ENCODE peak calls at places on chromosomes 3 and 15, in eight cellular contexts. C is testis, P is breast epithelium, T is adrenal gland, R is HCT116, Q is GM12892, W is A549, J is endothelial cell of umbilical vein. N is an unnamed sample.

GRCh38 chr15:93617443-93617842 is 528.4 kb upstream of the RGMA start:
- DNase-seq in J (no peak), R (no peak), W (no peak), C (no peak), Q (no peak), T (no peak), P (no peak), N (no peak)

GRCh38 chr3:127408684-127409420 is 121.0 kb upstream of the PRR20G start:
- DNase-seq in T (no peak), C (no peak), W (no peak), P (peak), Q (no peak), J (no peak), R (no peak), N (no peak)

GRCh38 chr15:60390231-60390630 is 7.6 kb downstream of the ANXA2 start:
- DNase-seq in C (no peak), W (no peak), J (no peak), T (no peak), P (no peak), R (no peak), Q (no peak), N (no peak)

GRCh38 chr15:33150993-33151392 is 43.5 kb downstream of the FMN1 start:
- DNase-seq in W (no peak), T (no peak), R (no peak), Q (no peak), P (no peak), J (no peak), C (no peak), N (no peak)

GRCh38 chr15:66057089-66057488 is 187.8 kb downstream of the RAB11A start:
- DNase-seq in P (no peak), Q (no peak), R (no peak), W (no peak), J (no peak), C (no peak), T (no peak), N (no peak)

GRCh38 chr3:143975549-143976152 is 4.0 kb downstream of the DIPK2A start:
- DNase-seq in W (peak), C (peak), J (peak), T (no peak), R (no peak), Q (no peak), P (no peak), N (peak)

GRCh38 chr3:87855626-87856025 is 203.2 kb downstream of the CGGBP1 start:
- DNase-seq in T (no peak), R (no peak), Q (no peak), P (no peak), J (peak), C (no peak), W (peak), N (no peak)

GRCh38 chr3:144968951-144969350 is 997.3 kb downstream of the DIPK2A start:
- DNase-seq in T (no peak), C (no peak), R (no peak), J (no peak), P (no peak), W (no peak), Q (no peak), N (no peak)

GRCh38 chr3:183100376-183100775 is 1.1 kb upstream of the MCCC1 start:
- DNase-seq in P (no peak), T (no peak), C (no peak), J (no peak), R (no peak), Q (no peak), W (peak), N (no peak)

GRCh38 chr3:30259730-30260129 is 346.7 kb upstream of the TGFBR2 start:
- DNase-seq in T (no peak), C (no peak), Q (no peak), P (no peak), R (no peak), J (no peak), W (peak), N (no peak)

GRCh38 chr3:177721864-177722370 is 524.6 kb upstream of the TBL1XR1 start:
- DNase-seq in Q (no peak), J (no peak), P (no peak), T (no peak), C (no peak), R (no peak), W (no peak), N (no peak)

GRCh38 chr3:172939651-172940293 is 189.2 kb downstream of the ECT2 start:
- DNase-seq in R (no peak), Q (no peak), P (no peak), T (no peak), J (peak), W (no peak), C (no peak), N (peak)

GRCh38 chr3:132033471-132033870 is 1.3 kb downstream of the CPNE4 start:
- DNase-seq in J (no peak), P (no peak), Q (no peak), C (no peak), W (no peak), R (no peak), T (no peak), N (no peak)

GRCh38 chr3:185724761-185725160 is 100.1 kb downstream of the IGF2BP2 start:
- DNase-seq in P (no peak), J (no peak), R (no peak), C (no peak), Q (no peak), W (no peak), T (no peak), N (no peak)

GRCh38 chr15:73630796-73631471 is 2.3 kb downstream of the NPTN start:
- DNase-seq in T (no peak), C (no peak), P (no peak), J (peak), Q (no peak), R (no peak), W (no peak), N (peak)

GRCh38 chr3:9792405-9793160 is at the start of the genes ARPC4 and TADA3:
- DNase-seq in W (peak), R (peak), T (peak), P (peak), J (peak), Q (peak), C (peak), N (peak)

GRCh38 chr15:76514292-76514691 is 177.7 kb downstream of the ISL2 start:
- DNase-seq in R (no peak), W (no peak), T (no peak), C (no peak), P (no peak), Q (no peak), J (no peak), N (no peak)

GRCh38 chr15:39580630-39581500 is at the start of gene THBS1:
- DNase-seq in R (no peak), C (peak), P (peak), W (peak), Q (peak), J (peak), T (peak), N (peak)

GRCh38 chr3:114764056-114764492 is 383.0 kb downstream of the ZBTB20 start:
- DNase-seq in C (no peak), T (no peak), Q (no peak), W (no peak), J (no peak), P (no peak), R (no peak), N (no peak)

GRCh38 chr15:98942966-98943584 is 64.5 kb downstream of the PGPEP1L start:
- DNase-seq in C (no peak), J (no peak), W (no peak), Q (no peak), P (no peak), T (no peak), R (no peak), N (no peak)

GRCh38 chr15:40469776-40470390 is 901 bp upstream of the CHST14 start:
- DNase-seq in C (no peak), T (no peak), Q (no peak), W (no peak), J (no peak), R (no peak), P (no peak), N (peak)

GRCh38 chr15:64532515-64532914 is 72.1 kb downstream of the ZNF609 start:
- DNase-seq in J (no peak), Q (no peak), R (no peak), W (no peak), T (no peak), C (no peak), P (no peak), N (no peak)

GRCh38 chr15:78325092-78325843 is 14.9 kb upstream of the CRABP1 start:
- DNase-seq in C (no peak), J (no peak), W (no peak), R (no peak), T (no peak), Q (no peak), P (no peak), N (no peak)

GRCh38 chr15:65213241-65213640 is 2.0 kb upstream of the CILP start:
- DNase-seq in J (no peak), R (no peak), T (no peak), W (no peak), P (no peak), C (no peak), Q (no peak), N (no peak)

GRCh38 chr3:52817860-52818259 is 12.6 kb downstream of the ITIH4 start:
- DNase-seq in C (no peak), J (no peak), R (no peak), P (no peak), Q (no peak), W (no peak), T (no peak), N (no peak)
- TF ChIP-seq POLR2A in C (no peak), J (no peak), R (no peak), P (no peak), Q (no peak), W (no peak), T (no peak), N (no peak)

GRCh38 chr3:133479895-133480669 is 80.2 kb downstream of the BFSP2 start:
- DNase-seq in C (no peak), T (no peak), P (no peak), J (no peak), R (peak), W (no peak), Q (no peak), N (no peak)
- TF ChIP-seq POLR2A in C (no peak), T (no peak), P (no peak), J (no peak), R (no peak), W (no peak), Q (peak), N (no peak)

GRCh38 chr3:135090020-135090717 is 295.1 kb downstream of the EPHB1 start:
- DNase-seq in Q (no peak), R (no peak), W (no peak), T (no peak), P (no peak), J (no peak), C (peak), N (no peak)
- TF ChIP-seq POLR2A in Q (no peak), R (no peak), W (no peak), T (no peak), P (no peak), J (no peak), C (no peak), N (no peak)

GRCh38 chr15:85622432-85622831 is 172.3 kb downstream of the KLHL25 start:
- DNase-seq in J (no peak), T (no peak), Q (no peak), C (no peak), P (no peak), W (no peak), R (no peak), N (no peak)
- TF ChIP-seq POLR2A in J (no peak), T (no peak), Q (no peak), C (no peak), P (no peak), W (no peak), R (no peak), N (no peak)